ENCODE peak calls at places on chromosomes 2 and 18, in nine cellular contexts. H, F, T, S, W, P, A, E and R are unnamed samples.
A peak's percentile ranks its signal among the peaks of the same experiment; 100 is the strongest.

GRCh38 chr2:230899786-230900185 is 25.3 kb downstream of the GPR55 start:
- DNase-seq in A (no peak), W (no peak), P (no peak), T (no peak), H (no peak), S (no peak), F (no peak), E (no peak), R (no peak)

GRCh38 chr2:25424426-25425028 is 82.8 kb upstream of the DNMT3A start:
- DNase-seq in S (no peak), E (no peak), F (no peak), H (no peak), A (no peak), W (no peak), P (no peak), T (no peak), R (no peak)

GRCh38 chr2:202267495-202267894 is 1.9 kb downstream of the NOP58 start:
- DNase-seq in S (no peak), P (no peak), T (no peak), F (no peak), A (no peak), W (no peak), H (no peak), E (no peak), R (no peak)

GRCh38 chr2:68901199-68901515 is 30.0 kb upstream of the BMP10 start:
- DNase-seq in H (no peak), F (no peak), P (no peak), T (no peak), S (no peak), E (peak; percentile 28), W (no peak), A (no peak), R (no peak)

GRCh38 chr2:85990084-85990483 is 101.3 kb upstream of the ST3GAL5 start:
- DNase-seq in E (no peak), W (no peak), A (no peak), H (no peak), F (no peak), T (no peak), P (no peak), S (no peak), R (no peak)

GRCh38 chr18:56711706-56712445 is 60.7 kb downstream of the WDR7 start:
- DNase-seq in S (no peak), W (no peak), T (no peak), H (no peak), E (no peak), P (no peak), F (no peak), A (no peak), R (no peak)

GRCh38 chr18:48436907-48437306 is 27.7 kb upstream of the ZBTB7C start:
- DNase-seq in S (no peak), T (no peak), A (no peak), H (no peak), W (no peak), F (no peak), E (peak; percentile 76), P (no peak), R (no peak)

GRCh38 chr18:46343940-46344372 is 239.8 kb downstream of the HAUS1 start:
- DNase-seq in E (peak; percentile 21), W (no peak), H (peak; percentile 34), T (no peak), A (no peak), P (peak; percentile 65), S (no peak), F (no peak), R (no peak)

GRCh38 chr18:54807303-54807702 is 21.0 kb upstream of the RAB27B start:
- DNase-seq in S (no peak), F (no peak), A (no peak), H (no peak), W (no peak), P (no peak), E (peak; percentile 70), T (no peak), R (no peak)

GRCh38 chr2:51698005-51698404 is 666.1 kb upstream of the NRXN1 start:
- DNase-seq in A (no peak), F (no peak), S (no peak), E (no peak), P (no peak), H (no peak), T (no peak), W (no peak), R (no peak)

GRCh38 chr18:68270009-68270408 is 444.9 kb downstream of the TMX3 start:
- DNase-seq in S (no peak), F (no peak), T (no peak), H (no peak), W (no peak), E (no peak), A (no peak), P (no peak), R (no peak)

GRCh38 chr2:203673933-203674332 is 32.5 kb upstream of the CD28 start:
- DNase-seq in H (no peak), A (no peak), W (no peak), E (peak; percentile 70), P (no peak), F (no peak), T (no peak), S (no peak), R (no peak)

GRCh38 chr2:216636570-216637450 is 3.6 kb downstream of the IGFBP2 start:
- DNase-seq in E (peak; percentile 88), F (peak; percentile 77), T (no peak), A (peak; percentile 60), S (no peak), H (no peak), P (no peak), W (peak; percentile 80), R (no peak)

DNA sequence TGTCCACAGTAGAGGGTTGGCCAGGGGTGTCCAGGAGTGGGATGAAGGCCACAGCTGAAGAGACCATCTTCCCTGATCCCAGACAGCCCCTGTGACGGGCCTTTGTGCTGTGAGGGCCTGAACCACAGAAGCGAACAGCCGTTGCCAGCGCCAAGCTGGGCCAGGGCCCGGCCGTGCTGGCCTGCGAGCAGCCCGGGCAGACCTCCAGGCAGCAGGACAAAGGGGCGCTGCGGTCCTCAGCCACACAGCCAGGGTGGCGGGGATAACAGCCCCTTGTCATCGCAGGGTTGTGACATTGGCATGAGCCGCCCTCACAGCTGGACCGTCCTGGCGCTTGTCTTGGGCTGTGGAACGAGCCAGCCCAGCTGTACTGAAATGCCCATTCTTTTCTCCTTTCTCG is 161.1 kb downstream of the FAM210A start:
- DNase-seq in E (no peak), F (no peak), S (no peak), H (no peak), W (no peak), T (no peak), P (no peak), A (no peak), R (peak; percentile 96)
- H3K27ac ChIP-seq in E (no peak overlapping the region), F (no peak overlapping the region), S (peak overlapping the region; percentile 30), H (no peak overlapping the region), W (no peak overlapping the region), T (no peak overlapping the region), P (peak overlapping the region; percentile 72), A (no peak overlapping the region), R (peak overlapping the region; percentile 99)

GRCh38 chr2:215083146-215083545 is 55.3 kb downstream of the ABCA12 start:
- DNase-seq in E (no peak), F (no peak), P (no peak), S (no peak), T (no peak), H (no peak), A (no peak), W (no peak), R (no peak)
- H3K27ac ChIP-seq in E (no peak overlapping the region), F (no peak overlapping the region), P (no peak overlapping the region), S (no peak overlapping the region), T (no peak overlapping the region), H (no peak overlapping the region), A (no peak overlapping the region), W (no peak overlapping the region), R (no peak overlapping the region)

DNA sequence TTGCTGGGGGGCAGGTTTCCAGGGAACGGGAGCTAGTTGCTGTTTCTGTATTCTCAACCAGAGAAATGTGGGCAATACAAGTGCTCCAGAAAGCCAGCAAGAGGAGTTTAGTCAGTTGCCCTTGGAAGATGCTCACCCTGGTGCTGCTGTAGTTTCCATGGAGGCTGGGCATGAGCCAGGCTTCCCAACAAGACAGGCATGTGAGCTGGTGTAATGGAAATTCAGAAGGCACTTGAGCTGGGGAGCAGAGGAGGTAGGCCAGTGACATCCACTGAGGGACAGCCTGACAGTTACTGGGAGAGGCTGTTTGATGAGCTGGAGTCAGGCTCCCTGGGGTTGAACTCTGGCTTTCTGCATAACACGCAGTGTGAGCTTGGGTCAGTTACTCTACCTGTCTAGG is 7.7 kb downstream of the HK2 start:
- DNase-seq in A (no peak), E (no peak), H (no peak), W (no peak), T (no peak), F (no peak), S (no peak), P (no peak), R (no peak)
- H3K27ac ChIP-seq in A (peak overlapping the region; percentile 98), E (no peak overlapping the region), H (no peak overlapping the region), W (peak overlapping the region; percentile 95), T (no peak overlapping the region), F (no peak overlapping the region), S (no peak overlapping the region), P (no peak overlapping the region), R (no peak overlapping the region)

GRCh38 chr2:45851576-45852304 is 200.3 kb downstream of the PRKCE start:
- DNase-seq in W (peak; percentile 75), E (peak; percentile 88), A (peak; percentile 71), H (no peak), T (no peak), S (no peak), F (no peak), P (no peak), R (no peak)

GRCh38 chr2:45851111-45851510 is 199.6 kb downstream of the PRKCE start:
- DNase-seq in F (no peak), A (no peak), H (no peak), P (no peak), S (no peak), E (peak; percentile 32), W (no peak), T (no peak), R (no peak)

GRCh38 chr2:45850558-45850957 is 199.1 kb downstream of the PRKCE start:
- DNase-seq in S (no peak), H (no peak), A (no peak), W (no peak), T (no peak), E (no peak), F (no peak), P (no peak), R (no peak)

GRCh38 chr2:45852450-45853150 is 201.1 kb downstream of the PRKCE start:
- DNase-seq in A (no peak), W (no peak), E (no peak), P (no peak), F (no peak), H (no peak), S (no peak), T (no peak), R (no peak)

DNA sequence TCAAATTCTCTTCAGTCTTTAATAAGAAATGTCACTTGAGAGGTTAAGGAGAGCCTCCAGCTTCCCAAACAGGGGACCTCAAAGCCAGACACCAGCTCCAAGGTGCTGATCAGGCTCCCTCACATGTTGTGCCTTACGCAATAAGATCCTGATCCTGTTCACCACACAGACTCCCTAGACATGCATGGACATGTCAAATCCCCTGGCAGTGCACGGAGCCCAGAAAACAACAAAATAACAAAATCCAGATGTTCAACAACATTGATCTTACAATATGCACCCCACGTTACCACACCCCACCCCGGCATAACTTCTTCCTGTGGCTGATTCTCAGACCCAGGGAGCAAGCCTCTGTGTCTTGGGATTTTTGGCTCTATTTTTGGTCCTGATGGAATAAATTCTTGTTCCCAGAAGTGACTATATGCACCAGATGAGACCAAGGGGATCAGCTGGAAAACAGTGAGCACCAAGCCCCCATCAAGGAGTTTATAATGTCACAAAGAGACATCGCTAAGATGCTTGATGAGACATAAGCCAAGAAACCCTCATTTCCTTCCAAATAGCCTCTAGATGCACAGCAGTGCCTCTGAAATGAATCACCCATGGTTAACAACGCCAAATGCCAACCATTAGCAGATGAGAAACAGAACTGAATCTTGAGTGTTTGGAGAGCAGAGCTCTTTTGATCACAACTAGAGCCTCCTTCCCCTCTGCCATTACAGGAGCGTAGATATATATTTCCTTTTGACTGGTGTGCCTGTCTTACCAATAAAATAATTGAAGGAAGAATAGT is 198.2 kb downstream of the PRKCE start:
- DNase-seq in E (peak; percentile 77), S (peak; percentile 31), A (no peak), W (no peak), H (no peak), F (no peak), T (no peak), P (no peak), R (no peak)
- H3K27ac ChIP-seq in E (peak overlapping the region; percentile 62), S (no peak overlapping the region), A (no peak overlapping the region), W (peak overlapping the region; percentile 36), H (no peak overlapping the region), F (no peak overlapping the region), T (no peak overlapping the region), P (peak overlapping the region; percentile 61), R (no peak overlapping the region)